ENCODE peak calls at places on chromosome 12, in nine cellular contexts. H, U, D, F, V, N, T, C and S are unnamed samples.

GRCh38 chr12:20445693-20446092 is 77.4 kb downstream of the PDE3A start:
- DNase-seq in F (no peak), T (no peak), H (peak; percentile 41), V (no peak), U (no peak), N (no peak), C (peak; percentile 30), D (no peak), S (no peak)

GRCh38 chr12:128761305-128761880 is 62.4 kb downstream of the SLC15A4 start:
- DNase-seq in H (no peak), V (no peak), C (no peak), U (no peak), N (no peak), T (no peak), D (no peak), F (no peak), S (peak; percentile 30)

GRCh38 chr12:52965337-52965731 is 16.4 kb downstream of the KRT18 start:
- DNase-seq in C (peak; percentile 42), F (no peak), U (no peak), T (no peak), H (no peak), N (no peak), V (no peak), D (no peak), S (no peak)

GRCh38 chr12:14952295-14952995 is 9.0 kb downstream of the ARHGDIB start:
- DNase-seq in V (peak; percentile 96), H (peak; percentile 94), D (peak; percentile 42), C (peak; percentile 97), T (no peak), N (peak; percentile 85), F (no peak), U (no peak), S (peak; percentile 63)

GRCh38 chr12:104207416-104207941 is 8.1 kb upstream of the TXNRD1 start:
- DNase-seq in H (no peak), C (peak; percentile 33), T (no peak), N (no peak), V (no peak), U (no peak), F (no peak), D (no peak), S (no peak)

GRCh38 chr12:62481843-62482540 is 15.4 kb downstream of the MON2 start:
- DNase-seq in D (no peak), T (no peak), U (no peak), V (no peak), F (no peak), N (no peak), H (no peak), C (no peak), S (no peak)

GRCh38 chr12:13666806-13667205 is 314.6 kb downstream of the GRIN2B start:
- DNase-seq in D (no peak), C (no peak), N (no peak), T (no peak), U (no peak), V (no peak), F (no peak), H (no peak), S (no peak)

GRCh38 chr12:92574911-92575570 is 127.7 kb upstream of the PLEKHG7 start:
- DNase-seq in D (no peak), N (no peak), C (no peak), H (no peak), F (no peak), U (no peak), T (no peak), V (no peak), S (no peak)

GRCh38 chr12:71727958-71728357 is 26.7 kb upstream of the RAB21 start:
- DNase-seq in U (no peak), V (no peak), D (no peak), C (no peak), H (no peak), N (no peak), T (no peak), F (no peak), S (no peak)

GRCh38 chr12:100752841-100753240 is 41.7 kb upstream of the ANO4 start:
- DNase-seq in F (no peak), N (no peak), D (no peak), C (no peak), V (peak; percentile 74), U (no peak), H (peak; percentile 4), T (no peak), S (no peak)

GRCh38 chr12:14557966-14558365 is 9.7 kb downstream of the PLBD1 start:
- DNase-seq in U (no peak), C (no peak), T (no peak), V (no peak), F (no peak), N (no peak), H (no peak), D (no peak), S (no peak)

GRCh38 chr12:84813780-84814663 is 98.6 kb downstream of the SLC6A15 start:
- DNase-seq in C (no peak), N (no peak), D (no peak), U (no peak), F (no peak), H (no peak), T (no peak), V (no peak), S (no peak)

GRCh38 chr12:8609061-8609570 is 3.5 kb downstream of the AICDA start:
- DNase-seq in U (no peak), T (no peak), F (no peak), N (peak; percentile 18), C (peak; percentile 77), V (peak; percentile 59), H (peak; percentile 54), D (peak; percentile 47), S (peak; percentile 12)

GRCh38 chr12:9925746-9926393 is 6.3 kb downstream of the CLEC2A start:
- DNase-seq in C (peak; percentile 62), N (no peak), F (no peak), T (no peak), H (peak; percentile 49), U (no peak), D (peak; percentile 18), V (peak; percentile 61), S (peak; percentile 2)

GRCh38 chr12:42886160-42886559 is 296.6 kb upstream of the PRICKLE1 start:
- DNase-seq in V (no peak), N (no peak), C (no peak), T (no peak), F (no peak), H (no peak), D (no peak), U (no peak), S (no peak)

GRCh38 chr12:91367234-91367849 is 184.7 kb upstream of the DCN start:
- DNase-seq in T (no peak), C (peak; percentile 45), V (no peak), H (peak; percentile 25), F (no peak), N (no peak), D (peak; percentile 23), U (peak; percentile 36), S (no peak)

GRCh38 chr12:59452259-59452658 is 143.6 kb upstream of the SLC16A7 start:
- DNase-seq in H (peak; percentile 65), F (no peak), U (no peak), D (no peak), C (peak; percentile 53), N (peak; percentile 83), V (peak; percentile 84), T (no peak), S (peak; percentile 66)
- H3K4me3 ChIP-seq in H (no peak overlapping the region), F (no peak overlapping the region), U (no peak overlapping the region), D (no peak overlapping the region), C (no peak overlapping the region), N (no peak overlapping the region), V (no peak overlapping the region), T (no peak overlapping the region), S (no peak overlapping the region)

GRCh38 chr12:98490491-98491453 is 24.6 kb upstream of the TMPO start:
- DNase-seq in F (peak; percentile 57), D (peak; percentile 67), U (peak; percentile 73), H (peak; percentile 92), V (peak; percentile 85), C (peak; percentile 92), N (peak; percentile 77), T (peak; percentile 91), S (peak; percentile 77)
- TF ChIP-seq CTCF in F (peak; percentile 79), D (peak; percentile 83), U (peak; percentile 90), H (peak; percentile 88), V (peak; percentile 92), C (peak; percentile 91), N (peak; percentile 90), T (peak; percentile 77), S (peak; percentile 90)

GRCh38 chr12:402127-402456 is 648 bp downstream of the CCDC77 start:
- DNase-seq in V (peak; percentile 53), T (no peak), F (no peak), C (peak; percentile 41), U (no peak), D (no peak), N (peak; percentile 25), H (peak; percentile 51), S (no peak)

GRCh38 chr12:400828-401227 is 616 bp upstream of the CCDC77 start:
- DNase-seq in C (no peak), H (no peak), T (no peak), N (no peak), V (no peak), U (no peak), F (no peak), D (no peak), S (no peak)

DNA sequence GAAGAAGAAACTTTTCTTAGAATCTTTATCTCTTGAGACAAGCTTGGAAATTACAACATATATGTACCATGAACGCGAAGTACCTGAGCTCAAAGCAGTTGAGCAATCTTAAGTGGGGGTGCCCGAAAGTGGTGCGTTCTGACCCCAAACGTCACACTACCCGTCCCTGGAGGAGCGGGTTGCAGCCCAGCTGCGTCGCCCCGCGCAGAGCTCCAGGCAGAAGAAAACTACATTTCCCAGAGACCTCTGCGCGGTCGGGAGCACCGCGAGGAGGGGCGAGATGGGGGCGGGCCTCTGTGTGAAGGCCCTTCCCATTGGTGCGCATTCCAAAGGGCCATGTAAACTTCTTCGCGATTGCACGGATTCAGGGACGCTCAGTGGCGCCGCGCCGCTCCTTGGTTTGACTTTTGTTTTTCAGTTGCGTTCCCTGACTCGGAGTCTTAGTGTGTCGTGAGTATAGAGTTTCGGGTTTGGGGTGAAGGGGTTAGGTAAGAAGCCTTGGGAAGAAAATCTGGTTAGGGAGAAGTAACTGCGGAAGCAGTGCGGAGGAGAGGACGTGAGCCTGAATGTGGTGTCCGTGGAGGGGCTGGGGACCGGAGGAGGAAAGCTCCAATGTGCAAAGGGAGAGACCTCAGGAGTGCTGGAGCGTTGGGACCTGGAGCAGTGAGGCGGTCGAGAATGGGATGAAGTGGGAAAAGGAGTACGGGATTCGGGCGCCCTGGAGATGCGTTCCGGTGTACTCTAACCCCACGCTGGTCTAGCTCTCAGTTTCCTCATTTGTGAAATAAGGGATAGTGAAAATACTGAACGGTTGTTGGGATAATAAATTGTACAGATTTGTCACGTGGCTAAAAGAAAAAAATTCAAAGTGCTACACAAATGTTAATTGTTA is at the start of gene CCDC77:
- DNase-seq in V (peak; percentile 93), H (peak; percentile 90), F (peak; percentile 93), D (peak; percentile 78), C (peak; percentile 93), U (peak; percentile 92), N (peak; percentile 87), T (peak; percentile 92), S (peak; percentile 62)
- H3K4me3 ChIP-seq in V (peak within 1 kb of the TSS; percentile 94), H (peak within 1 kb of the TSS; percentile 92), F (peak within 1 kb of the TSS; percentile 77), D (peak within 1 kb of the TSS; percentile 72), C (peak within 1 kb of the TSS; percentile 71), U (peak within 1 kb of the TSS; percentile 67), N (peak within 1 kb of the TSS; percentile 79), T (peak within 1 kb of the TSS; percentile 71), S (peak within 1 kb of the TSS; percentile 83)

DNA sequence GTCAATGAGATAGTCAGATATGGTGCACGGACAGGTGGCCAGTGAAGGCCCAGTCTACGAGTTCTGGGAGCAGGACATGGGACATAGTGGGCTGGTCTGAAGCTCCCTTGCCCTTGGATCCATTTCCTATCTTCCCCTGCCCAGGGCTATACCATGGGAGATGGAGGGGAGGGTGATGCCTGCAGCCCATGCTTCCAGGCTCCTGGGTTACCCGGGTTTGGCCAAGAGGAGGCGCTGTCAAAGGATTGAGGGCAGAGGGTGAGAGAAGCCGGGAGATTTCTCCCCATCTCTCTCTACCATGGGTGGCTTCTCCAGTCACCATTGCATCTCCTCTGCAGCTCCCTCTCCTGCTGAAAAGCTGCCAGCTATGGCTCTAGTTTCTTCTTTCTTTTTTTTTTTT is 52.8 kb upstream of the LHX5 start:
- DNase-seq in V (no peak), D (no peak), H (no peak), F (no peak), T (no peak), C (no peak), N (no peak), U (peak; percentile 24), S (no peak)
- TF ChIP-seq CTCF in V (no peak), D (no peak), H (no peak), F (no peak), T (no peak), C (no peak), N (no peak), U (peak; percentile 44), S (no peak)